ENCODE peak calls at places on chromosomes 2 and 18, in ten cellular contexts. One of them, this sample, is unnamed.

GRCh38 chr2:152242787-152243472 is 67.4 kb upstream of the STAM2 start:
- ATAC-seq in activated naive CD4-positive, alpha-beta T cell treated with anti-CD3 and anti-CD28 coated beads, Interleukin-2, amount 50 U/mL, for 72 hours: no peak
- ATAC-seq in stimulated activated naive CD8-positive, alpha-beta T cell treated with anti-CD3 and anti-CD28 coated beads, Interleukin-15, amount 100 ng/mL, for 72 hours: no peak
- ATAC-seq in activated T-cell treated with anti-CD3 and anti-CD28 coated beads, Interleukin-2, amount 50 U/mL, for 72 hours: no peak
- ATAC-seq in left lung: no peak
- ATAC-seq in Panc1: no peak
- ATAC-seq in activated CD4-positive, alpha-beta T cell treated with anti-CD3 and anti-CD28 coated beads for 36 hours: no peak
- ATAC-seq in gastroesophageal sphincter: no peak
- ATAC-seq in pancreas: no peak
- ATAC-seq in left colon: peak; percentile 65
- ATAC-seq in this sample: no peak

GRCh38 chr2:19478441-19478840 is 120.0 kb upstream of the OSR1 start:
- ATAC-seq in activated naive CD4-positive, alpha-beta T cell treated with anti-CD3 and anti-CD28 coated beads, Interleukin-2, amount 50 U/mL, for 72 hours: no peak
- ATAC-seq in stimulated activated naive CD8-positive, alpha-beta T cell treated with anti-CD3 and anti-CD28 coated beads, Interleukin-15, amount 100 ng/mL, for 72 hours: no peak
- ATAC-seq in activated T-cell treated with anti-CD3 and anti-CD28 coated beads, Interleukin-2, amount 50 U/mL, for 72 hours: no peak
- ATAC-seq in left lung: no peak
- ATAC-seq in Panc1: no peak
- ATAC-seq in activated CD4-positive, alpha-beta T cell treated with anti-CD3 and anti-CD28 coated beads for 36 hours: no peak
- ATAC-seq in gastroesophageal sphincter: no peak
- ATAC-seq in pancreas: no peak
- ATAC-seq in left colon: no peak
- ATAC-seq in this sample: no peak

GRCh38 chr18:9581667-9582066 is 32.7 kb downstream of the PPP4R1 start:
- ATAC-seq in activated naive CD4-positive, alpha-beta T cell treated with anti-CD3 and anti-CD28 coated beads, Interleukin-2, amount 50 U/mL, for 72 hours: no peak
- ATAC-seq in stimulated activated naive CD8-positive, alpha-beta T cell treated with anti-CD3 and anti-CD28 coated beads, Interleukin-15, amount 100 ng/mL, for 72 hours: no peak
- ATAC-seq in activated T-cell treated with anti-CD3 and anti-CD28 coated beads, Interleukin-2, amount 50 U/mL, for 72 hours: no peak
- ATAC-seq in left lung: no peak
- ATAC-seq in Panc1: no peak
- ATAC-seq in activated CD4-positive, alpha-beta T cell treated with anti-CD3 and anti-CD28 coated beads for 36 hours: no peak
- ATAC-seq in gastroesophageal sphincter: no peak
- ATAC-seq in pancreas: no peak
- ATAC-seq in left colon: no peak
- ATAC-seq in this sample: no peak

GRCh38 chr2:1400943-1401735 is 12.1 kb upstream of the TPO start:
- ATAC-seq in activated naive CD4-positive, alpha-beta T cell treated with anti-CD3 and anti-CD28 coated beads, Interleukin-2, amount 50 U/mL, for 72 hours: no peak
- ATAC-seq in stimulated activated naive CD8-positive, alpha-beta T cell treated with anti-CD3 and anti-CD28 coated beads, Interleukin-15, amount 100 ng/mL, for 72 hours: no peak
- ATAC-seq in activated T-cell treated with anti-CD3 and anti-CD28 coated beads, Interleukin-2, amount 50 U/mL, for 72 hours: no peak
- ATAC-seq in left lung: no peak
- ATAC-seq in Panc1: peak; percentile 47
- ATAC-seq in activated CD4-positive, alpha-beta T cell treated with anti-CD3 and anti-CD28 coated beads for 36 hours: no peak
- ATAC-seq in gastroesophageal sphincter: no peak
- ATAC-seq in pancreas: no peak
- ATAC-seq in left colon: no peak
- ATAC-seq in this sample: no peak

GRCh38 chr2:239383796-239384156 is 17.0 kb downstream of the HDAC4 start:
- ATAC-seq in activated naive CD4-positive, alpha-beta T cell treated with anti-CD3 and anti-CD28 coated beads, Interleukin-2, amount 50 U/mL, for 72 hours: no peak
- ATAC-seq in stimulated activated naive CD8-positive, alpha-beta T cell treated with anti-CD3 and anti-CD28 coated beads, Interleukin-15, amount 100 ng/mL, for 72 hours: no peak
- ATAC-seq in activated T-cell treated with anti-CD3 and anti-CD28 coated beads, Interleukin-2, amount 50 U/mL, for 72 hours: no peak
- ATAC-seq in left lung: no peak
- ATAC-seq in Panc1: no peak
- ATAC-seq in activated CD4-positive, alpha-beta T cell treated with anti-CD3 and anti-CD28 coated beads for 36 hours: no peak
- ATAC-seq in gastroesophageal sphincter: no peak
- ATAC-seq in pancreas: no peak
- ATAC-seq in left colon: no peak
- ATAC-seq in this sample: no peak

GRCh38 chr2:13102340-13103063 is 385.8 kb downstream of the TRIB2 start:
- ATAC-seq in activated naive CD4-positive, alpha-beta T cell treated with anti-CD3 and anti-CD28 coated beads, Interleukin-2, amount 50 U/mL, for 72 hours: no peak
- ATAC-seq in stimulated activated naive CD8-positive, alpha-beta T cell treated with anti-CD3 and anti-CD28 coated beads, Interleukin-15, amount 100 ng/mL, for 72 hours: no peak
- ATAC-seq in activated T-cell treated with anti-CD3 and anti-CD28 coated beads, Interleukin-2, amount 50 U/mL, for 72 hours: no peak
- ATAC-seq in left lung: no peak
- ATAC-seq in Panc1: no peak
- ATAC-seq in activated CD4-positive, alpha-beta T cell treated with anti-CD3 and anti-CD28 coated beads for 36 hours: no peak
- ATAC-seq in gastroesophageal sphincter: no peak
- ATAC-seq in pancreas: no peak
- ATAC-seq in left colon: no peak
- ATAC-seq in this sample: no peak

GRCh38 chr18:70490008-70490933 is 201.4 kb downstream of the SOCS6 start:
- ATAC-seq in activated naive CD4-positive, alpha-beta T cell treated with anti-CD3 and anti-CD28 coated beads, Interleukin-2, amount 50 U/mL, for 72 hours: peak; percentile 59
- ATAC-seq in stimulated activated naive CD8-positive, alpha-beta T cell treated with anti-CD3 and anti-CD28 coated beads, Interleukin-15, amount 100 ng/mL, for 72 hours: no peak
- ATAC-seq in activated T-cell treated with anti-CD3 and anti-CD28 coated beads, Interleukin-2, amount 50 U/mL, for 72 hours: no peak
- ATAC-seq in left lung: peak; percentile 87
- ATAC-seq in Panc1: peak; percentile 79
- ATAC-seq in activated CD4-positive, alpha-beta T cell treated with anti-CD3 and anti-CD28 coated beads for 36 hours: peak; percentile 64
- ATAC-seq in gastroesophageal sphincter: peak; percentile 87
- ATAC-seq in pancreas: peak; percentile 85
- ATAC-seq in left colon: peak; percentile 71
- ATAC-seq in this sample: peak; percentile 34

GRCh38 chr2:111698743-111699554 is 185.0 kb downstream of the ANAPC1 start:
- ATAC-seq in activated naive CD4-positive, alpha-beta T cell treated with anti-CD3 and anti-CD28 coated beads, Interleukin-2, amount 50 U/mL, for 72 hours: peak; percentile 85
- ATAC-seq in stimulated activated naive CD8-positive, alpha-beta T cell treated with anti-CD3 and anti-CD28 coated beads, Interleukin-15, amount 100 ng/mL, for 72 hours: peak; percentile 92
- ATAC-seq in activated T-cell treated with anti-CD3 and anti-CD28 coated beads, Interleukin-2, amount 50 U/mL, for 72 hours: peak; percentile 87
- ATAC-seq in left lung: peak; percentile 92
- ATAC-seq in Panc1: peak; percentile 98
- ATAC-seq in activated CD4-positive, alpha-beta T cell treated with anti-CD3 and anti-CD28 coated beads for 36 hours: peak; percentile 90
- ATAC-seq in gastroesophageal sphincter: peak; percentile 80
- ATAC-seq in pancreas: peak; percentile 92
- ATAC-seq in left colon: peak; percentile 92
- ATAC-seq in this sample: peak; percentile 96

GRCh38 chr18:8685141-8685913 is 20.0 kb upstream of the MTCL1 start:
- ATAC-seq in activated naive CD4-positive, alpha-beta T cell treated with anti-CD3 and anti-CD28 coated beads, Interleukin-2, amount 50 U/mL, for 72 hours: no peak
- ATAC-seq in stimulated activated naive CD8-positive, alpha-beta T cell treated with anti-CD3 and anti-CD28 coated beads, Interleukin-15, amount 100 ng/mL, for 72 hours: no peak
- ATAC-seq in activated T-cell treated with anti-CD3 and anti-CD28 coated beads, Interleukin-2, amount 50 U/mL, for 72 hours: no peak
- ATAC-seq in left lung: no peak
- ATAC-seq in Panc1: no peak
- ATAC-seq in activated CD4-positive, alpha-beta T cell treated with anti-CD3 and anti-CD28 coated beads for 36 hours: no peak
- ATAC-seq in gastroesophageal sphincter: no peak
- ATAC-seq in pancreas: peak; percentile 38
- ATAC-seq in left colon: no peak
- ATAC-seq in this sample: no peak

GRCh38 chr18:21998531-21998930 is 170.9 kb upstream of the GATA6 start:
- ATAC-seq in activated naive CD4-positive, alpha-beta T cell treated with anti-CD3 and anti-CD28 coated beads, Interleukin-2, amount 50 U/mL, for 72 hours: no peak
- ATAC-seq in stimulated activated naive CD8-positive, alpha-beta T cell treated with anti-CD3 and anti-CD28 coated beads, Interleukin-15, amount 100 ng/mL, for 72 hours: no peak
- ATAC-seq in activated T-cell treated with anti-CD3 and anti-CD28 coated beads, Interleukin-2, amount 50 U/mL, for 72 hours: no peak
- ATAC-seq in left lung: no peak
- ATAC-seq in Panc1: no peak
- ATAC-seq in activated CD4-positive, alpha-beta T cell treated with anti-CD3 and anti-CD28 coated beads for 36 hours: no peak
- ATAC-seq in gastroesophageal sphincter: no peak
- ATAC-seq in pancreas: peak; percentile 21
- ATAC-seq in left colon: peak; percentile 43
- ATAC-seq in this sample: no peak

GRCh38 chr2:30981101-30981500 is 157.1 kb downstream of the GALNT14 start:
- ATAC-seq in activated naive CD4-positive, alpha-beta T cell treated with anti-CD3 and anti-CD28 coated beads, Interleukin-2, amount 50 U/mL, for 72 hours: no peak
- ATAC-seq in stimulated activated naive CD8-positive, alpha-beta T cell treated with anti-CD3 and anti-CD28 coated beads, Interleukin-15, amount 100 ng/mL, for 72 hours: no peak
- ATAC-seq in activated T-cell treated with anti-CD3 and anti-CD28 coated beads, Interleukin-2, amount 50 U/mL, for 72 hours: no peak
- ATAC-seq in left lung: no peak
- ATAC-seq in Panc1: no peak
- ATAC-seq in activated CD4-positive, alpha-beta T cell treated with anti-CD3 and anti-CD28 coated beads for 36 hours: no peak
- ATAC-seq in gastroesophageal sphincter: no peak
- ATAC-seq in pancreas: no peak
- ATAC-seq in left colon: no peak
- ATAC-seq in this sample: no peak

GRCh38 chr2:176079851-176080539 is 3.8 kb downstream of the EVX2 start:
- ATAC-seq in activated naive CD4-positive, alpha-beta T cell treated with anti-CD3 and anti-CD28 coated beads, Interleukin-2, amount 50 U/mL, for 72 hours: peak; percentile 59
- ATAC-seq in stimulated activated naive CD8-positive, alpha-beta T cell treated with anti-CD3 and anti-CD28 coated beads, Interleukin-15, amount 100 ng/mL, for 72 hours: peak; percentile 54
- ATAC-seq in activated T-cell treated with anti-CD3 and anti-CD28 coated beads, Interleukin-2, amount 50 U/mL, for 72 hours: peak; percentile 75
- ATAC-seq in left lung: no peak
- ATAC-seq in Panc1: peak; percentile 81
- ATAC-seq in activated CD4-positive, alpha-beta T cell treated with anti-CD3 and anti-CD28 coated beads for 36 hours: peak; percentile 47
- ATAC-seq in gastroesophageal sphincter: peak; percentile 38
- ATAC-seq in pancreas: no peak
- ATAC-seq in left colon: peak; percentile 67
- ATAC-seq in this sample: no peak

GRCh38 chr2:111927723-111928122 is 29.3 kb downstream of the MERTK start:
- ATAC-seq in activated naive CD4-positive, alpha-beta T cell treated with anti-CD3 and anti-CD28 coated beads, Interleukin-2, amount 50 U/mL, for 72 hours: no peak
- ATAC-seq in stimulated activated naive CD8-positive, alpha-beta T cell treated with anti-CD3 and anti-CD28 coated beads, Interleukin-15, amount 100 ng/mL, for 72 hours: no peak
- ATAC-seq in activated T-cell treated with anti-CD3 and anti-CD28 coated beads, Interleukin-2, amount 50 U/mL, for 72 hours: no peak
- ATAC-seq in left lung: no peak
- ATAC-seq in Panc1: no peak
- ATAC-seq in activated CD4-positive, alpha-beta T cell treated with anti-CD3 and anti-CD28 coated beads for 36 hours: no peak
- ATAC-seq in gastroesophageal sphincter: no peak
- ATAC-seq in pancreas: no peak
- ATAC-seq in left colon: no peak
- ATAC-seq in this sample: no peak

GRCh38 chr2:115771516-115771915 is 1329.1 kb downstream of the DPP10 start:
- ATAC-seq in activated naive CD4-positive, alpha-beta T cell treated with anti-CD3 and anti-CD28 coated beads, Interleukin-2, amount 50 U/mL, for 72 hours: no peak
- ATAC-seq in stimulated activated naive CD8-positive, alpha-beta T cell treated with anti-CD3 and anti-CD28 coated beads, Interleukin-15, amount 100 ng/mL, for 72 hours: no peak
- ATAC-seq in activated T-cell treated with anti-CD3 and anti-CD28 coated beads, Interleukin-2, amount 50 U/mL, for 72 hours: no peak
- ATAC-seq in left lung: no peak
- ATAC-seq in Panc1: no peak
- ATAC-seq in activated CD4-positive, alpha-beta T cell treated with anti-CD3 and anti-CD28 coated beads for 36 hours: no peak
- ATAC-seq in gastroesophageal sphincter: no peak
- ATAC-seq in pancreas: no peak
- ATAC-seq in left colon: no peak
- ATAC-seq in this sample: no peak

GRCh38 chr2:102355526-102356380 is at the start of gene IL18R1:
- ATAC-seq in activated naive CD4-positive, alpha-beta T cell treated with anti-CD3 and anti-CD28 coated beads, Interleukin-2, amount 50 U/mL, for 72 hours: peak; percentile 85
- ATAC-seq in stimulated activated naive CD8-positive, alpha-beta T cell treated with anti-CD3 and anti-CD28 coated beads, Interleukin-15, amount 100 ng/mL, for 72 hours: peak; percentile 90
- ATAC-seq in activated T-cell treated with anti-CD3 and anti-CD28 coated beads, Interleukin-2, amount 50 U/mL, for 72 hours: peak; percentile 89
- ATAC-seq in left lung: peak; percentile 100
- ATAC-seq in Panc1: peak; percentile 100
- ATAC-seq in activated CD4-positive, alpha-beta T cell treated with anti-CD3 and anti-CD28 coated beads for 36 hours: peak; percentile 86
- ATAC-seq in gastroesophageal sphincter: peak; percentile 96
- ATAC-seq in pancreas: peak; percentile 99
- ATAC-seq in left colon: peak; percentile 99
- ATAC-seq in this sample: peak; percentile 91

GRCh38 chr18:80175451-80176235 is 66.6 kb downstream of the ADNP2 start:
- ATAC-seq in activated naive CD4-positive, alpha-beta T cell treated with anti-CD3 and anti-CD28 coated beads, Interleukin-2, amount 50 U/mL, for 72 hours: peak; percentile 93
- ATAC-seq in stimulated activated naive CD8-positive, alpha-beta T cell treated with anti-CD3 and anti-CD28 coated beads, Interleukin-15, amount 100 ng/mL, for 72 hours: peak; percentile 94
- ATAC-seq in activated T-cell treated with anti-CD3 and anti-CD28 coated beads, Interleukin-2, amount 50 U/mL, for 72 hours: peak; percentile 94
- ATAC-seq in left lung: no peak
- ATAC-seq in Panc1: no peak
- ATAC-seq in activated CD4-positive, alpha-beta T cell treated with anti-CD3 and anti-CD28 coated beads for 36 hours: peak; percentile 81
- ATAC-seq in gastroesophageal sphincter: no peak
- ATAC-seq in pancreas: no peak
- ATAC-seq in left colon: peak; percentile 15
- ATAC-seq in this sample: peak; percentile 93

GRCh38 chr2:193505620-193506019 is 1310.9 kb upstream of the TMEFF2 start:
- ATAC-seq in activated naive CD4-positive, alpha-beta T cell treated with anti-CD3 and anti-CD28 coated beads, Interleukin-2, amount 50 U/mL, for 72 hours: no peak
- ATAC-seq in stimulated activated naive CD8-positive, alpha-beta T cell treated with anti-CD3 and anti-CD28 coated beads, Interleukin-15, amount 100 ng/mL, for 72 hours: no peak
- ATAC-seq in activated T-cell treated with anti-CD3 and anti-CD28 coated beads, Interleukin-2, amount 50 U/mL, for 72 hours: no peak
- ATAC-seq in left lung: no peak
- ATAC-seq in Panc1: no peak
- ATAC-seq in activated CD4-positive, alpha-beta T cell treated with anti-CD3 and anti-CD28 coated beads for 36 hours: no peak
- ATAC-seq in gastroesophageal sphincter: no peak
- ATAC-seq in pancreas: no peak
- ATAC-seq in left colon: no peak
- ATAC-seq in this sample: no peak

GRCh38 chr2:62178741-62179271 is 17.1 kb upstream of the B3GNT2 start:
- ATAC-seq in activated naive CD4-positive, alpha-beta T cell treated with anti-CD3 and anti-CD28 coated beads, Interleukin-2, amount 50 U/mL, for 72 hours: no peak
- ATAC-seq in stimulated activated naive CD8-positive, alpha-beta T cell treated with anti-CD3 and anti-CD28 coated beads, Interleukin-15, amount 100 ng/mL, for 72 hours: no peak
- ATAC-seq in activated T-cell treated with anti-CD3 and anti-CD28 coated beads, Interleukin-2, amount 50 U/mL, for 72 hours: no peak
- ATAC-seq in left lung: peak; percentile 87
- ATAC-seq in Panc1: no peak
- ATAC-seq in activated CD4-positive, alpha-beta T cell treated with anti-CD3 and anti-CD28 coated beads for 36 hours: no peak
- ATAC-seq in gastroesophageal sphincter: peak; percentile 57
- ATAC-seq in pancreas: peak; percentile 66
- ATAC-seq in left colon: no peak
- ATAC-seq in this sample: no peak

GRCh38 chr18:26520974-26521373 is 27.4 kb downstream of the KCTD1 start:
- ATAC-seq in activated naive CD4-positive, alpha-beta T cell treated with anti-CD3 and anti-CD28 coated beads, Interleukin-2, amount 50 U/mL, for 72 hours: no peak
- ATAC-seq in stimulated activated naive CD8-positive, alpha-beta T cell treated with anti-CD3 and anti-CD28 coated beads, Interleukin-15, amount 100 ng/mL, for 72 hours: no peak
- ATAC-seq in activated T-cell treated with anti-CD3 and anti-CD28 coated beads, Interleukin-2, amount 50 U/mL, for 72 hours: no peak
- ATAC-seq in left lung: no peak
- ATAC-seq in Panc1: no peak
- ATAC-seq in activated CD4-positive, alpha-beta T cell treated with anti-CD3 and anti-CD28 coated beads for 36 hours: no peak
- ATAC-seq in gastroesophageal sphincter: no peak
- ATAC-seq in pancreas: no peak
- ATAC-seq in left colon: no peak
- ATAC-seq in this sample: no peak

GRCh38 chr18:57768557-57769326 is 34.4 kb downstream of the ATP8B1 start:
- ATAC-seq in activated naive CD4-positive, alpha-beta T cell treated with anti-CD3 and anti-CD28 coated beads, Interleukin-2, amount 50 U/mL, for 72 hours: no peak
- ATAC-seq in stimulated activated naive CD8-positive, alpha-beta T cell treated with anti-CD3 and anti-CD28 coated beads, Interleukin-15, amount 100 ng/mL, for 72 hours: no peak
- ATAC-seq in activated T-cell treated with anti-CD3 and anti-CD28 coated beads, Interleukin-2, amount 50 U/mL, for 72 hours: no peak
- ATAC-seq in left lung: peak; percentile 49
- ATAC-seq in Panc1: no peak
- ATAC-seq in activated CD4-positive, alpha-beta T cell treated with anti-CD3 and anti-CD28 coated beads for 36 hours: no peak
- ATAC-seq in gastroesophageal sphincter: peak; percentile 69
- ATAC-seq in pancreas: peak; percentile 61
- ATAC-seq in left colon: peak; percentile 54
- ATAC-seq in this sample: no peak

GRCh38 chr2:229176136-229176535 is 95.0 kb downstream of the PID1 start:
- ATAC-seq in activated naive CD4-positive, alpha-beta T cell treated with anti-CD3 and anti-CD28 coated beads, Interleukin-2, amount 50 U/mL, for 72 hours: no peak
- ATAC-seq in stimulated activated naive CD8-positive, alpha-beta T cell treated with anti-CD3 and anti-CD28 coated beads, Interleukin-15, amount 100 ng/mL, for 72 hours: no peak
- ATAC-seq in activated T-cell treated with anti-CD3 and anti-CD28 coated beads, Interleukin-2, amount 50 U/mL, for 72 hours: no peak
- ATAC-seq in left lung: no peak
- ATAC-seq in Panc1: no peak
- ATAC-seq in activated CD4-positive, alpha-beta T cell treated with anti-CD3 and anti-CD28 coated beads for 36 hours: no peak
- ATAC-seq in gastroesophageal sphincter: no peak
- ATAC-seq in pancreas: no peak
- ATAC-seq in left colon: no peak
- ATAC-seq in this sample: no peak

GRCh38 chr2:164335947-164336346 is 285.3 kb downstream of the GRB14 start:
- ATAC-seq in activated naive CD4-positive, alpha-beta T cell treated with anti-CD3 and anti-CD28 coated beads, Interleukin-2, amount 50 U/mL, for 72 hours: no peak
- ATAC-seq in stimulated activated naive CD8-positive, alpha-beta T cell treated with anti-CD3 and anti-CD28 coated beads, Interleukin-15, amount 100 ng/mL, for 72 hours: no peak
- ATAC-seq in activated T-cell treated with anti-CD3 and anti-CD28 coated beads, Interleukin-2, amount 50 U/mL, for 72 hours: no peak
- ATAC-seq in left lung: peak; percentile 100
- ATAC-seq in Panc1: no peak
- ATAC-seq in activated CD4-positive, alpha-beta T cell treated with anti-CD3 and anti-CD28 coated beads for 36 hours: no peak
- ATAC-seq in gastroesophageal sphincter: no peak
- ATAC-seq in pancreas: peak; percentile 74
- ATAC-seq in left colon: no peak
- ATAC-seq in this sample: no peak

GRCh38 chr2:180446492-180446891 is 439.4 kb upstream of the CWC22 start:
- ATAC-seq in activated naive CD4-positive, alpha-beta T cell treated with anti-CD3 and anti-CD28 coated beads, Interleukin-2, amount 50 U/mL, for 72 hours: no peak
- ATAC-seq in stimulated activated naive CD8-positive, alpha-beta T cell treated with anti-CD3 and anti-CD28 coated beads, Interleukin-15, amount 100 ng/mL, for 72 hours: no peak
- ATAC-seq in activated T-cell treated with anti-CD3 and anti-CD28 coated beads, Interleukin-2, amount 50 U/mL, for 72 hours: no peak
- ATAC-seq in left lung: no peak
- ATAC-seq in Panc1: no peak
- ATAC-seq in activated CD4-positive, alpha-beta T cell treated with anti-CD3 and anti-CD28 coated beads for 36 hours: no peak
- ATAC-seq in gastroesophageal sphincter: no peak
- ATAC-seq in pancreas: no peak
- ATAC-seq in left colon: no peak
- ATAC-seq in this sample: no peak

GRCh38 chr18:28365406-28365805 is 188.5 kb upstream of the CDH2 start:
- ATAC-seq in activated naive CD4-positive, alpha-beta T cell treated with anti-CD3 and anti-CD28 coated beads, Interleukin-2, amount 50 U/mL, for 72 hours: no peak
- ATAC-seq in stimulated activated naive CD8-positive, alpha-beta T cell treated with anti-CD3 and anti-CD28 coated beads, Interleukin-15, amount 100 ng/mL, for 72 hours: no peak
- ATAC-seq in activated T-cell treated with anti-CD3 and anti-CD28 coated beads, Interleukin-2, amount 50 U/mL, for 72 hours: no peak
- ATAC-seq in left lung: peak; percentile 32
- ATAC-seq in Panc1: no peak
- ATAC-seq in activated CD4-positive, alpha-beta T cell treated with anti-CD3 and anti-CD28 coated beads for 36 hours: no peak
- ATAC-seq in gastroesophageal sphincter: no peak
- ATAC-seq in pancreas: peak; percentile 40
- ATAC-seq in left colon: no peak
- ATAC-seq in this sample: no peak

GRCh38 chr2:146579154-146579930 is 1265.5 kb upstream of the ACVR2A start:
- ATAC-seq in activated naive CD4-positive, alpha-beta T cell treated with anti-CD3 and anti-CD28 coated beads, Interleukin-2, amount 50 U/mL, for 72 hours: no peak
- ATAC-seq in stimulated activated naive CD8-positive, alpha-beta T cell treated with anti-CD3 and anti-CD28 coated beads, Interleukin-15, amount 100 ng/mL, for 72 hours: no peak
- ATAC-seq in activated T-cell treated with anti-CD3 and anti-CD28 coated beads, Interleukin-2, amount 50 U/mL, for 72 hours: no peak
- ATAC-seq in left lung: no peak
- ATAC-seq in Panc1: no peak
- ATAC-seq in activated CD4-positive, alpha-beta T cell treated with anti-CD3 and anti-CD28 coated beads for 36 hours: no peak
- ATAC-seq in gastroesophageal sphincter: no peak
- ATAC-seq in pancreas: no peak
- ATAC-seq in left colon: no peak
- ATAC-seq in this sample: no peak

GRCh38 chr2:139864821-139865302 is 1084.7 kb upstream of the NXPH2 start:
- ATAC-seq in activated naive CD4-positive, alpha-beta T cell treated with anti-CD3 and anti-CD28 coated beads, Interleukin-2, amount 50 U/mL, for 72 hours: no peak
- ATAC-seq in stimulated activated naive CD8-positive, alpha-beta T cell treated with anti-CD3 and anti-CD28 coated beads, Interleukin-15, amount 100 ng/mL, for 72 hours: no peak
- ATAC-seq in activated T-cell treated with anti-CD3 and anti-CD28 coated beads, Interleukin-2, amount 50 U/mL, for 72 hours: no peak
- ATAC-seq in left lung: no peak
- ATAC-seq in Panc1: no peak
- ATAC-seq in activated CD4-positive, alpha-beta T cell treated with anti-CD3 and anti-CD28 coated beads for 36 hours: no peak
- ATAC-seq in gastroesophageal sphincter: no peak
- ATAC-seq in pancreas: no peak
- ATAC-seq in left colon: no peak
- ATAC-seq in this sample: no peak

GRCh38 chr2:48423376-48423775 is 106.6 kb upstream of the STON1 start:
- ATAC-seq in activated naive CD4-positive, alpha-beta T cell treated with anti-CD3 and anti-CD28 coated beads, Interleukin-2, amount 50 U/mL, for 72 hours: peak; percentile 63
- ATAC-seq in stimulated activated naive CD8-positive, alpha-beta T cell treated with anti-CD3 and anti-CD28 coated beads, Interleukin-15, amount 100 ng/mL, for 72 hours: peak; percentile 27
- ATAC-seq in activated T-cell treated with anti-CD3 and anti-CD28 coated beads, Interleukin-2, amount 50 U/mL, for 72 hours: peak; percentile 47
- ATAC-seq in left lung: no peak
- ATAC-seq in Panc1: no peak
- ATAC-seq in activated CD4-positive, alpha-beta T cell treated with anti-CD3 and anti-CD28 coated beads for 36 hours: peak; percentile 41
- ATAC-seq in gastroesophageal sphincter: no peak
- ATAC-seq in pancreas: no peak
- ATAC-seq in left colon: no peak
- ATAC-seq in this sample: peak; percentile 67

GRCh38 chr2:158487419-158487818 is 30.7 kb downstream of the PKP4 start:
- ATAC-seq in activated naive CD4-positive, alpha-beta T cell treated with anti-CD3 and anti-CD28 coated beads, Interleukin-2, amount 50 U/mL, for 72 hours: no peak
- ATAC-seq in stimulated activated naive CD8-positive, alpha-beta T cell treated with anti-CD3 and anti-CD28 coated beads, Interleukin-15, amount 100 ng/mL, for 72 hours: no peak
- ATAC-seq in activated T-cell treated with anti-CD3 and anti-CD28 coated beads, Interleukin-2, amount 50 U/mL, for 72 hours: no peak
- ATAC-seq in left lung: peak; percentile 37
- ATAC-seq in Panc1: no peak
- ATAC-seq in activated CD4-positive, alpha-beta T cell treated with anti-CD3 and anti-CD28 coated beads for 36 hours: no peak
- ATAC-seq in gastroesophageal sphincter: no peak
- ATAC-seq in pancreas: no peak
- ATAC-seq in left colon: no peak
- ATAC-seq in this sample: no peak